ENCODE peak calls at places on chromosomes 2 and 18, in eight cellular contexts. One of them, this sample, is unnamed.

GRCh38 chr2:207394203-207394741 is 135.5 kb upstream of the CREB1 start:
- DNase-seq in kidney epithelial cell: no peak
- DNase-seq in T-helper 1 cell: no peak
- DNase-seq in dorsolateral prefrontal cortex: no peak
- DNase-seq in naive B cell: no peak
- DNase-seq in T-helper 2 cell: no peak
- DNase-seq in midbrain: no peak
- DNase-seq in effector CD4-positive, alpha-beta T cell: no peak
- DNase-seq in this sample: no peak

GRCh38 chr2:217943379-217944321 is 59.1 kb downstream of the TNS1 start:
- DNase-seq in dorsolateral prefrontal cortex: peak; percentile 83
- DNase-seq in T-helper 1 cell: no peak
- DNase-seq in midbrain: peak; percentile 90
- DNase-seq in kidney epithelial cell: no peak
- DNase-seq in naive B cell: no peak
- DNase-seq in effector CD4-positive, alpha-beta T cell: no peak
- DNase-seq in T-helper 2 cell: no peak
- DNase-seq in this sample: no peak

GRCh38 chr2:16508061-16508851 is 157.4 kb downstream of the CYRIA start:
- DNase-seq in naive B cell: no peak
- DNase-seq in effector CD4-positive, alpha-beta T cell: no peak
- DNase-seq in kidney epithelial cell: no peak
- DNase-seq in midbrain: peak; percentile 51
- DNase-seq in dorsolateral prefrontal cortex: peak; percentile 54
- DNase-seq in T-helper 1 cell: no peak
- DNase-seq in T-helper 2 cell: peak; percentile 1
- DNase-seq in this sample: no peak

GRCh38 chr2:113160962-113161361 is 12.8 kb upstream of the PSD4 start:
- DNase-seq in T-helper 1 cell: no peak
- DNase-seq in naive B cell: no peak
- DNase-seq in T-helper 2 cell: no peak
- DNase-seq in midbrain: no peak
- DNase-seq in kidney epithelial cell: no peak
- DNase-seq in effector CD4-positive, alpha-beta T cell: no peak
- DNase-seq in dorsolateral prefrontal cortex: no peak
- DNase-seq in this sample: no peak

GRCh38 chr2:73131807-73132206 is 19.1 kb upstream of the RAB11FIP5 start:
- DNase-seq in effector CD4-positive, alpha-beta T cell: no peak
- DNase-seq in kidney epithelial cell: no peak
- DNase-seq in dorsolateral prefrontal cortex: no peak
- DNase-seq in naive B cell: no peak
- DNase-seq in midbrain: no peak
- DNase-seq in T-helper 1 cell: no peak
- DNase-seq in T-helper 2 cell: no peak
- DNase-seq in this sample: no peak

GRCh38 chr2:229784791-229785190 is 70.4 kb upstream of the DNER start:
- DNase-seq in dorsolateral prefrontal cortex: no peak
- DNase-seq in kidney epithelial cell: no peak
- DNase-seq in midbrain: no peak
- DNase-seq in T-helper 2 cell: no peak
- DNase-seq in naive B cell: no peak
- DNase-seq in T-helper 1 cell: no peak
- DNase-seq in effector CD4-positive, alpha-beta T cell: no peak
- DNase-seq in this sample: no peak

GRCh38 chr2:111715987-111716900 is 167.7 kb downstream of the ANAPC1 start:
- DNase-seq in dorsolateral prefrontal cortex: no peak
- DNase-seq in T-helper 2 cell: no peak
- DNase-seq in kidney epithelial cell: no peak
- DNase-seq in midbrain: no peak
- DNase-seq in naive B cell: no peak
- DNase-seq in effector CD4-positive, alpha-beta T cell: no peak
- DNase-seq in T-helper 1 cell: no peak
- DNase-seq in this sample: no peak

GRCh38 chr2:45962522-45962921 is 311.0 kb downstream of the PRKCE start:
- DNase-seq in T-helper 1 cell: no peak
- DNase-seq in dorsolateral prefrontal cortex: peak; percentile 23
- DNase-seq in naive B cell: no peak
- DNase-seq in midbrain: peak; percentile 44
- DNase-seq in effector CD4-positive, alpha-beta T cell: no peak
- DNase-seq in T-helper 2 cell: no peak
- DNase-seq in kidney epithelial cell: no peak
- DNase-seq in this sample: no peak

GRCh38 chr18:61159246-61159645 is 174.0 kb upstream of the CDH20 start:
- DNase-seq in T-helper 2 cell: no peak
- DNase-seq in naive B cell: no peak
- DNase-seq in effector CD4-positive, alpha-beta T cell: no peak
- DNase-seq in dorsolateral prefrontal cortex: no peak
- DNase-seq in kidney epithelial cell: no peak
- DNase-seq in T-helper 1 cell: no peak
- DNase-seq in midbrain: no peak
- DNase-seq in this sample: no peak

GRCh38 chr2:10257500-10258147 is 45.1 kb upstream of the HPCAL1 start:
- DNase-seq in effector CD4-positive, alpha-beta T cell: no peak
- DNase-seq in dorsolateral prefrontal cortex: peak; percentile 2
- DNase-seq in naive B cell: no peak
- DNase-seq in T-helper 2 cell: no peak
- DNase-seq in T-helper 1 cell: no peak
- DNase-seq in kidney epithelial cell: no peak
- DNase-seq in midbrain: no peak
- DNase-seq in this sample: no peak

GRCh38 chr2:238434846-238435751 is 8.4 kb downstream of the ASB1 start:
- DNase-seq in T-helper 1 cell: no peak
- DNase-seq in midbrain: no peak
- DNase-seq in naive B cell: no peak
- DNase-seq in effector CD4-positive, alpha-beta T cell: no peak
- DNase-seq in T-helper 2 cell: no peak
- DNase-seq in kidney epithelial cell: no peak
- DNase-seq in dorsolateral prefrontal cortex: no peak
- DNase-seq in this sample: no peak

GRCh38 chr2:234258562-234259141 is 208.2 kb downstream of the SPP2 start:
- DNase-seq in T-helper 1 cell: no peak
- DNase-seq in effector CD4-positive, alpha-beta T cell: no peak
- DNase-seq in dorsolateral prefrontal cortex: no peak
- DNase-seq in naive B cell: no peak
- DNase-seq in kidney epithelial cell: no peak
- DNase-seq in T-helper 2 cell: no peak
- DNase-seq in midbrain: no peak
- DNase-seq in this sample: no peak

GRCh38 chr2:158671381-158672245 is 123.5 kb upstream of the DAPL1 start:
- DNase-seq in kidney epithelial cell: no peak
- DNase-seq in naive B cell: no peak
- DNase-seq in midbrain: no peak
- DNase-seq in dorsolateral prefrontal cortex: no peak
- DNase-seq in T-helper 2 cell: no peak
- DNase-seq in effector CD4-positive, alpha-beta T cell: no peak
- DNase-seq in T-helper 1 cell: no peak
- DNase-seq in this sample: no peak

GRCh38 chr2:8455236-8456148 is 226.4 kb upstream of the ID2 start:
- DNase-seq in effector CD4-positive, alpha-beta T cell: no peak
- DNase-seq in dorsolateral prefrontal cortex: no peak
- DNase-seq in midbrain: peak; percentile 60
- DNase-seq in T-helper 2 cell: no peak
- DNase-seq in T-helper 1 cell: no peak
- DNase-seq in kidney epithelial cell: no peak
- DNase-seq in naive B cell: no peak
- DNase-seq in this sample: no peak

GRCh38 chr2:101064868-101065549 is 62.9 kb downstream of the RPL31 start:
- DNase-seq in kidney epithelial cell: peak; percentile 76
- DNase-seq in effector CD4-positive, alpha-beta T cell: no peak
- DNase-seq in midbrain: no peak
- DNase-seq in T-helper 2 cell: no peak
- DNase-seq in naive B cell: no peak
- DNase-seq in dorsolateral prefrontal cortex: no peak
- DNase-seq in T-helper 1 cell: no peak
- DNase-seq in this sample: no peak

GRCh38 chr2:227848586-227848985 is 22.8 kb upstream of the DAW1 start:
- DNase-seq in midbrain: no peak
- DNase-seq in T-helper 2 cell: no peak
- DNase-seq in dorsolateral prefrontal cortex: no peak
- DNase-seq in T-helper 1 cell: no peak
- DNase-seq in naive B cell: no peak
- DNase-seq in kidney epithelial cell: no peak
- DNase-seq in effector CD4-positive, alpha-beta T cell: no peak
- DNase-seq in this sample: no peak